ENCODE peak calls at places on chromosomes 2 and 18, in ten cellular contexts. X is Daoy; J is NCI-H748 treated with DMSO at 0.1 percent for 48 hours; B is neural crest cell; Q is omental fat pad; S is activated CD8-positive, alpha-beta memory T cell treated with anti-CD3 and anti-CD28 coated beads, Interleukin-2, amount 10 ng/mL, durations not matched to agents 7 days and 5 days; Y is dermis blood vessel endothelial cell; C is left ventricle myocardium inferior; V is A549; D is AG08396. H is an unnamed sample.

GRCh38 chr2:148021059-148021985 is at the start of gene MBD5:
- DNase-seq in X (peak), J (peak), B (peak), Q (no peak), S (peak), Y (peak), C (no peak), V (peak), D (peak), H (peak)

GRCh38 chr2:172535119-172535518 is 20.8 kb upstream of the PDK1 start:
- DNase-seq in X (no peak), J (no peak), B (no peak), Q (no peak), S (no peak), Y (no peak), C (no peak), V (no peak), D (no peak), H (no peak)

GRCh38 chr2:215635788-215636139 is 199.9 kb upstream of the FN1 start:
- DNase-seq in X (peak), J (no peak), B (no peak), Q (no peak), S (no peak), Y (peak), C (no peak), V (no peak), D (no peak), H (no peak)

GRCh38 chr2:190835303-190835930 is 45.2 kb upstream of the GLS start:
- DNase-seq in X (peak), J (no peak), B (no peak), Q (peak), S (no peak), Y (peak), C (peak), V (peak), D (peak), H (peak)

GRCh38 chr2:54551123-54551756 is 95.1 kb downstream of the SPTBN1 start:
- DNase-seq in X (no peak), J (no peak), B (no peak), Q (no peak), S (no peak), Y (no peak), C (no peak), V (no peak), D (no peak), H (no peak)

GRCh38 chr2:219254590-219255219 is 987 bp upstream of the TUBA4A start:
- DNase-seq in X (no peak), J (no peak), B (no peak), Q (no peak), S (peak), Y (no peak), C (no peak), V (no peak), D (no peak), H (no peak)

GRCh38 chr2:205461678-205462665 is 220.3 kb upstream of the NRP2 start:
- DNase-seq in X (no peak), J (no peak), B (no peak), Q (no peak), S (no peak), Y (no peak), C (no peak), V (no peak), D (no peak), H (no peak)

GRCh38 chr18:37341016-37341415 is 224.6 kb downstream of the CELF4 start:
- DNase-seq in X (peak), J (no peak), B (no peak), Q (no peak), S (no peak), Y (no peak), C (no peak), V (no peak), D (no peak), H (no peak)